ENCODE peak calls at places on chromosomes 2 and 18, in five cellular contexts. Z, X, O, I and M are unnamed samples.

GRCh38 chr2:165369131-165369935 is 100.2 kb upstream of the CSRNP3 start:
- DNase-seq in O (no peak), Z (no peak), X (no peak), I (no peak), M (peak; percentile 38)

GRCh38 chr2:16622399-16622968 is 43.1 kb downstream of the CYRIA start:
- DNase-seq in I (no peak), Z (no peak), X (no peak), O (no peak), M (no peak)

GRCh38 chr2:231370749-231371429 is 24.6 kb upstream of the B3GNT7 start:
- DNase-seq in X (no peak), Z (no peak), O (no peak), I (no peak), M (no peak)

GRCh38 chr2:25228848-25229674 is 60.7 kb upstream of the POMC start:
- DNase-seq in O (peak; percentile 77), X (peak; percentile 83), I (peak; percentile 15), Z (no peak), M (peak; percentile 64)

GRCh38 chr18:39455300-39455699 is 1889.7 kb upstream of the CELF4 start:
- DNase-seq in X (peak; percentile 50), I (no peak), O (no peak), Z (no peak), M (no peak)

GRCh38 chr2:114128255-114128654 is 238.4 kb downstream of the ACTR3 start:
- DNase-seq in O (no peak), I (no peak), Z (no peak), X (no peak), M (no peak)

GRCh38 chr2:60125880-60126444 is 427.5 kb downstream of the BCL11A start:
- DNase-seq in X (no peak), Z (no peak), I (no peak), O (no peak), M (no peak)

GRCh38 chr2:165268751-165269150 is 29.5 kb downstream of the SCN2A start:
- DNase-seq in X (no peak), I (no peak), Z (no peak), O (no peak), M (no peak)

GRCh38 chr2:107001081-107001480 is 115.1 kb upstream of the ST6GAL2 start:
- DNase-seq in X (no peak), Z (no peak), O (no peak), I (no peak), M (no peak)

GRCh38 chr2:197008229-197008628 is 81.7 kb upstream of the PGAP1 start:
- DNase-seq in Z (no peak), X (peak; percentile 80), I (no peak), O (no peak), M (no peak)

GRCh38 chr2:44925561-44926087 is 15.9 kb upstream of the SIX3 start:
- DNase-seq in I (no peak), Z (no peak), X (no peak), O (no peak), M (no peak)

GRCh38 chr2:148132400-148132799 is 111.5 kb downstream of the MBD5 start:
- DNase-seq in Z (no peak), X (peak; percentile 62), O (no peak), I (no peak), M (no peak)

GRCh38 chr18:79952457-79952995 is 1.1 kb upstream of the SLC66A2 start:
- DNase-seq in Z (no peak), I (no peak), X (no peak), O (no peak), M (no peak)

GRCh38 chr2:156826342-156826933 is 390.3 kb downstream of the GPD2 start:
- DNase-seq in I (no peak), Z (no peak), X (peak; percentile 36), O (no peak), M (no peak)

GRCh38 chr2:196544906-196545433 is 94.5 kb upstream of the CCDC150 start:
- DNase-seq in X (no peak), O (no peak), Z (no peak), I (no peak), M (no peak)

GRCh38 chr2:208479342-208479741 is 72.8 kb downstream of the PTH2R start:
- DNase-seq in Z (no peak), O (no peak), X (no peak), I (no peak), M (no peak)

GRCh38 chr18:37487400-37487831 is 78.2 kb downstream of the CELF4 start:
- DNase-seq in I (no peak), O (peak; percentile 10), X (no peak), Z (no peak), M (no peak)

GRCh38 chr2:109266998-109267854 is 138.2 kb downstream of the SH3RF3 start:
- DNase-seq in I (no peak), O (peak; percentile 26), X (peak; percentile 32), Z (no peak), M (no peak)

GRCh38 chr2:9474361-9475117 is at the start of gene IAH1:
- DNase-seq in O (peak; percentile 38), X (peak; percentile 53), I (no peak), Z (peak; percentile 69), M (peak; percentile 51)

GRCh38 chr2:61898810-61899209 is 6.7 kb upstream of the COMMD1 start:
- DNase-seq in O (no peak), Z (no peak), X (peak; percentile 52), I (no peak), M (no peak)

GRCh38 chr2:232476045-232476444 is 11.6 kb downstream of the ECEL1 start:
- DNase-seq in O (no peak), X (no peak), Z (no peak), I (no peak), M (no peak)

GRCh38 chr2:13193075-13193474 is 476.3 kb downstream of the TRIB2 start:
- DNase-seq in Z (no peak), X (no peak), I (peak; percentile 23), O (no peak), M (no peak)

GRCh38 chr2:128548461-128548891 is 229.8 kb upstream of the HS6ST1 start:
- DNase-seq in Z (no peak), O (no peak), X (no peak), I (no peak), M (peak; percentile 35)

GRCh38 chr2:61247204-61247812 is 85.3 kb downstream of the C2orf74 start:
- DNase-seq in O (no peak), I (no peak), X (no peak), Z (no peak), M (no peak)

GRCh38 chr2:230068658-230069080 is at the start of gene SLC16A14:
- DNase-seq in Z (no peak), X (peak; percentile 84), I (peak; percentile 67), O (peak; percentile 5), M (no peak)

GRCh38 chr2:230069418-230069817 is 694 bp upstream of the SLC16A14 start:
- DNase-seq in X (no peak), O (no peak), I (no peak), Z (no peak), M (no peak)

GRCh38 chr2:230071421-230071820 is 2.7 kb upstream of the SLC16A14 start:
- DNase-seq in I (no peak), X (no peak), O (no peak), Z (no peak), M (no peak)

DNA sequence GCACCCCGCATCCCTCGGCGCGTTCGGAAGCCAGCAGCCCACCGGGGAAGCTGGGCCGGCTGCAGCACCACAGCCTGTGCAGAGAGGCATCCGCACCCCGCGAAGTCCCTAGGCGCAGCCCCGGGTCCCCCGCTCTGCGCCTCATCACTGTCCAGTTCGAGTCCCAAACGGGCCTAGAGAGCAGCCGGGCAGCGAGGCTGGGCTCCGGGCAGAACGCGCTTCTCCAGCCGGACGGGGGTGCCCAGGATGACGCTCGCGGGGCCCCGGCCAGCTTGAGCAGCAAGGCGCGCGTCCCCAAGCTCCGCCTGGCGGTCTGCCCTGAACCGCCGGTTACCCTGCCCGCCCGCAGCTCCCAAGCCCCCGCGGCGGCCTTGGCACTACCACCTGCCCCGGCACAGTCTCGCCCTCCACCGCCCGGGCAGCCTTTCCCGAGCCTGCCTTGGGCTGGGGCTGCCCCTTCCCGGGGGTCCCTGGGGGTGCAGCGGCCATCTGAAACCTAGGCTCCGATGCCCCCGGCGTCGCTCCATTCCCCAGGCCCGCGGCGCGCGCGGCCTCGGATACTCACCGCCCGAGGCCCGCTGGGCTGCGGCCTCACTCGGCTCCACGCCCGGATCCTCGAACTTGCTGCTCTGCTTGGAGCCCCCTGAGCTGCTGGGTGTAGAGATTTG is 600 bp downstream of the SLC16A14 start:
- DNase-seq in I (no peak), X (peak; percentile 52), Z (peak; percentile 58), O (peak; percentile 56), M (peak; percentile 71)
- TF ChIP-seq CTCF in I (no peak), X (peak; percentile 19), Z (no peak), O (no peak), M (no peak)

DNA sequence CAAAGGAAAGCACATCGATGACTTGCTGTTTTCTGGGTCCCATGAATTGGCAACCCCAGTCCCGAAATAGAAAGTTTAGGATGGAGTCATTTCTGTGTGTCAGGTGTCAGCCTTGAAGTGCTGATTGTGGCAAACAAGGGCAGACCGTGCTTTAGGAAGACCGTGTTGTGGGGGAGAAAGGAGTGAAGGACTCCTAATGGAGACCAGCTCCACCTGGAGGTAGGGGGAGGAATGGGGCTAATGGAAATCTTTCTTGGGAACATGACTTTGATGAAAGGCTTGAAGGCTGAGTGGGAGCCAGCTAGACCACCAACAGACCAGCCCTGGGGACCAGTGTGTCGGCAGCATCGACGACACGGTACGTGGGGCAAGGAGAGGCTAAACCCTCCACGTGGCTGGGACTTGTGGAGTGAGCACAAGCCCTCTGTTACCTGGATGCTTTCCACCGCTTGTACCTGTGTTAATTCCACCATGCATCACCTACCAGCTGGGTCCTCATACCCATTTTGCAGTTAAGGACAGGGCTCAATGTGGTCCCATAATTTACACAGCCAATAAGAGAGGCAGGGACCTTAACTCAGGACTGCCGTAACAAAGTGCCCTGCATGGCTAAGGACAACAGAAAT is 104.2 kb downstream of the SH3BP4 start:
- DNase-seq in Z (no peak), I (no peak), X (peak; percentile 62), O (peak; percentile 24), M (no peak)
- TF ChIP-seq CTCF in Z (no peak), I (peak; percentile 59), X (peak; percentile 75), O (peak; percentile 56), M (peak; percentile 17)

GRCh38 chr2:43605079-43605655 is 9.3 kb upstream of the THADA start:
- DNase-seq in Z (no peak), O (peak; percentile 19), I (no peak), X (peak; percentile 75), M (no peak)

GRCh38 chr2:43609304-43609883 is 13.6 kb upstream of the THADA start:
- DNase-seq in O (peak; percentile 57), I (no peak), Z (no peak), X (peak; percentile 74), M (no peak)

GRCh38 chr2:43610361-43610760 is 14.5 kb upstream of the THADA start:
- DNase-seq in O (no peak), X (no peak), I (no peak), Z (no peak), M (no peak)

GRCh38 chr2:43604674-43605073 is 8.8 kb upstream of the THADA start:
- DNase-seq in I (no peak), X (no peak), Z (no peak), O (no peak), M (no peak)

DNA sequence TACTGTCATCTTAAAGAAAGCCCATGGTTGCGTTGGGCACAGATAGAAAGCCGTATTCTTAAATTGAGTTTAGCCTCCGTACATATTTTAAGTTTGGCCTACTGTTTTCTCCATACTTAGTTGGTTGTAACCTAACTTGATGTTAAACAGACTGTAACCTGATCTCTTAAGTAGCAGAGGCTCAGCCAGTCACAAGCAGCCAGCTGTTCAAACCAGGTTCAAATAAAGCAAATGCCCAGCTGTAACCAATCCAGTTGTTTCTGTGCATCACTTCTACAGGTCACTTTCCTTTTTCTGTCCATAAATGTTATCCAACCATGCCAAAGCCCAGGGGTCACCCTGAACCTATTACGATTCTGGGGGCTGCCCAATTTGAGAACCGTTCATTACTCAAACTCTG is 10.0 kb upstream of the THADA start:
- DNase-seq in Z (no peak), O (no peak), I (no peak), X (peak; percentile 14), M (no peak)
- TF ChIP-seq CTCF in Z (no peak), O (no peak), I (no peak), X (no peak), M (no peak)

GRCh38 chr18:66990909-66991308 is 387.0 kb upstream of the CDH19 start:
- DNase-seq in X (no peak), I (no peak), Z (no peak), O (no peak), M (no peak)
- TF ChIP-seq CTCF in X (peak; percentile 17), I (peak; percentile 15), Z (no peak), O (no peak), M (no peak)